ENCODE peak calls at places on chromosomes 11 and 22, in four cellular contexts. V, H, N and P are unnamed samples.

GRCh38 chr11:64525711-64526110 is 65.3 kb upstream of the SLC22A12 start:
- DNase-seq in V (no peak), H (no peak), N (no peak), P (no peak)

GRCh38 chr22:17597217-17597616 is 31.3 kb downstream of the ATP6V1E1 start:
- DNase-seq in V (no peak), H (no peak), N (no peak), P (no peak)

GRCh38 chr11:70491696-70492472 is 93.6 kb downstream of the CTTN start:
- DNase-seq in V (no peak), H (no peak), N (no peak), P (no peak)

GRCh38 chr11:17528906-17529813 is 15.1 kb downstream of the USH1C start:
- DNase-seq in V (no peak), H (no peak), N (no peak), P (no peak)

GRCh38 chr11:20611892-20612291 is 12.5 kb downstream of the SLC6A5 start:
- DNase-seq in V (no peak), H (no peak), N (no peak), P (no peak)

GRCh38 chr11:78812513-78813293 is 238.0 kb upstream of the NARS2 start:
- DNase-seq in V (no peak), H (no peak), N (no peak), P (no peak)

GRCh38 chr11:44619931-44620725 is 54.7 kb downstream of the CD82 start:
- DNase-seq in V (no peak), H (peak), N (peak), P (no peak)

GRCh38 chr11:113272927-113273615 is 41.3 kb upstream of the TTC12 start:
- DNase-seq in V (no peak), H (no peak), N (no peak), P (no peak)

GRCh38 chr11:68363771-68364170 is 51.4 kb downstream of the LRP5 start:
- DNase-seq in V (no peak), H (no peak), N (no peak), P (no peak)

GRCh38 chr11:19176629-19177186 is 25.1 kb downstream of the CSRP3 start:
- DNase-seq in V (no peak), H (no peak), N (no peak), P (no peak)

GRCh38 chr11:64407630-64408029 is 48.7 kb downstream of the RPS6KA4 start:
- DNase-seq in V (no peak), H (no peak), N (no peak), P (no peak)

GRCh38 chr11:115745041-115745440 is 240.8 kb upstream of the CADM1 start:
- DNase-seq in V (no peak), H (no peak), N (no peak), P (no peak)

GRCh38 chr11:2305140-2305861 is 3.5 kb downstream of the TSPAN32 start:
- DNase-seq in V (peak), H (peak), N (peak), P (no peak)

GRCh38 chr11:123839131-123839530 is 33.0 kb upstream of the OR6M1 start:
- DNase-seq in V (no peak), H (no peak), N (no peak), P (no peak)

GRCh38 chr11:77046060-77046501 is 11.9 kb downstream of the B3GNT6 start:
- DNase-seq in V (no peak), H (peak), N (no peak), P (no peak)

GRCh38 chr22:49307870-49308269 is 519.8 kb downstream of the BRD1 start:
- DNase-seq in V (no peak), H (no peak), N (no peak), P (no peak)

GRCh38 chr22:41907436-41908401 is 7.2 kb downstream of the SHISA8 start:
- DNase-seq in V (no peak), H (no peak), N (no peak), P (no peak)

GRCh38 chr11:107592256-107592655 is 1.3 kb downstream of the ELMOD1 start:
- DNase-seq in V (no peak), H (no peak), N (no peak), P (no peak)

GRCh38 chr11:316891-317291 is 3.1 kb downstream of the IFITM1 start:
- DNase-seq in V (no peak), H (no peak), N (no peak), P (no peak)

GRCh38 chr11:313787-314547 is at the start of gene IFITM1:
- DNase-seq in V (peak), H (no peak), N (peak), P (no peak)

GRCh38 chr11:315051-315481 is 1.2 kb downstream of the IFITM1 start:
- DNase-seq in V (no peak), H (no peak), N (no peak), P (no peak)

GRCh38 chr11:316031-316701 is 2.3 kb downstream of the IFITM1 start:
- DNase-seq in V (no peak), H (no peak), N (no peak), P (no peak)

GRCh38 chr11:315516-315994 is 1.7 kb downstream of the IFITM1 start:
- DNase-seq in V (no peak), H (no peak), N (no peak), P (no peak)
- H3K4me3 ChIP-seq in V (peak), H (peak), N (peak), P (no peak)

DNA sequence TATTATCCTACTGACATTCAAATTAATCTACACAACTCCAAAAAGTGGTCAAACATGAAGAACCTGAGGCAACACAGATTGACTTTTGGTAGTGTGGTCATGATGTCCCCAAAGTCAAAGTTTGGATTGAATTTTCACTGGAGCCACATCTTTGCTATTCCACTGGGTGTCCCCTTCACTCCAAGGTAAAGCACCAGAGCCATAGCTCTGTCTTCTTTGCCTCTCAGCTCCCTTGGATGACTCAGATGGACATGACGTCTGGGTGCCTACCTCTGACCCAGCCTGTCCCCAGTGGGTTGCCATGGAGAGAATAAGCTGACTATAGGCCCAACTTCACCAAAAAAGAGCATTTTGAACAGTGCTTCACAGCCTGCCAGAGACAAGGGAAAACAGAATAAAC is 57.4 kb upstream of the ARHGAP42 start:
- DNase-seq in V (no peak), H (no peak), N (no peak), P (no peak)
- TF ChIP-seq CTCF in V (no peak), H (no peak), N (no peak), P (no peak)

GRCh38 chr11:705646-706438 is at the start of gene EPS8L2:
- DNase-seq in V (peak), H (peak), N (peak), P (no peak)
- H3K4me3 ChIP-seq in V (peak), H (peak), N (peak), P (peak)

GRCh38 chr11:39741066-39741465 is 1718.4 kb downstream of the LRRC4C start:
- DNase-seq in V (no peak), H (no peak), N (no peak), P (no peak)
- TF ChIP-seq CTCF in V (no peak), H (no peak), N (no peak), P (no peak)